ENCODE peak calls at places on chromosomes 13 and 19, in seven cellular contexts. S is HepG2, G is right lobe of liver, M is body of pancreas, Y is suprapubic skin, L is tibial nerve, C is transverse colon. H is an unnamed sample.

GRCh38 chr19:18666784-18667183 is 16.7 kb upstream of the CRTC1 start:
- DNase-seq in S (no peak), G (no peak), M (no peak), Y (no peak), L (no peak), C (no peak), H (no peak)

GRCh38 chr13:33409673-33410072 is 124.1 kb upstream of the STARD13 start:
- DNase-seq in S (no peak), G (no peak), M (no peak), Y (no peak), L (no peak), C (no peak), H (no peak)

GRCh38 chr13:41981961-41982723 is 21.2 kb upstream of the VWA8 start:
- DNase-seq in S (no peak), G (no peak), M (no peak), Y (no peak), L (no peak), C (no peak), H (no peak)

GRCh38 chr13:107301724-107302374 is 733.9 kb upstream of the ARGLU1 start:
- DNase-seq in S (no peak), G (no peak), M (no peak), Y (no peak), L (no peak), C (no peak), H (no peak)

GRCh38 chr19:55257461-55258411 is 1.1 kb downstream of the PPP6R1 start:
- DNase-seq in S (no peak), G (no peak), M (no peak), Y (no peak), L (no peak), C (no peak), H (no peak)

GRCh38 chr19:31448221-31448657 is 99.0 kb upstream of the TSHZ3 start:
- DNase-seq in S (no peak), G (peak; percentile 22), M (peak; percentile 44), Y (peak; percentile 69), L (no peak), C (peak; percentile 29), H (no peak)

GRCh38 chr13:30844548-30845296 is 61.3 kb upstream of the MEDAG start:
- DNase-seq in S (no peak), G (no peak), M (no peak), Y (no peak), L (no peak), C (no peak), H (no peak)

GRCh38 chr19:13152854-13153626 is 2.8 kb downstream of the IER2 start:
- DNase-seq in S (peak; percentile 86), G (peak; percentile 95), M (peak; percentile 98), Y (peak; percentile 97), L (peak; percentile 99), C (peak; percentile 97), H (peak; percentile 98)

GRCh38 chr13:101623469-101624209 is 171.2 kb downstream of the ITGBL1 start:
- DNase-seq in S (peak; percentile 0), G (no peak), M (no peak), Y (no peak), L (no peak), C (no peak), H (no peak)

GRCh38 chr19:29526730-29527499 is 1.1 kb downstream of the VSTM2B start:
- DNase-seq in S (no peak), G (no peak), M (no peak), Y (no peak), L (no peak), C (no peak), H (no peak)

GRCh38 chr19:6767081-6767356 is 216 bp downstream of the SH2D3A start:
- DNase-seq in S (peak; percentile 55), G (no peak), M (no peak), Y (no peak), L (no peak), C (no peak), H (no peak)

GRCh38 chr13:20126460-20127262 is 34.2 kb downstream of the GJA3 start:
- DNase-seq in S (no peak), G (no peak), M (no peak), Y (peak; percentile 42), L (no peak), C (no peak), H (no peak)

GRCh38 chr13:41459754-41460111 is 2.4 kb downstream of the RGCC start:
- DNase-seq in S (no peak), G (no peak), M (no peak), Y (no peak), L (no peak), C (no peak), H (no peak)

GRCh38 chr13:77811981-77812380 is 106.7 kb downstream of the EDNRB start:
- DNase-seq in S (no peak), G (no peak), M (no peak), Y (no peak), L (no peak), C (no peak), H (no peak)

GRCh38 chr13:51125495-51126226 is 14.6 kb upstream of the C13orf42 start:
- DNase-seq in S (peak; percentile 63), G (no peak), M (peak; percentile 69), Y (no peak), L (peak; percentile 17), C (peak; percentile 49), H (no peak)

GRCh38 chr19:46297700-46298476 is 1.0 kb downstream of the HIF3A start:
- DNase-seq in S (no peak), G (no peak), M (peak; percentile 42), Y (peak; percentile 81), L (peak; percentile 59), C (peak; percentile 69), H (peak; percentile 91)

GRCh38 chr19:32012886-32013635 is 332.3 kb upstream of the ZNF507 start:
- DNase-seq in S (no peak), G (no peak), M (no peak), Y (no peak), L (no peak), C (no peak), H (peak; percentile 70)

DNA sequence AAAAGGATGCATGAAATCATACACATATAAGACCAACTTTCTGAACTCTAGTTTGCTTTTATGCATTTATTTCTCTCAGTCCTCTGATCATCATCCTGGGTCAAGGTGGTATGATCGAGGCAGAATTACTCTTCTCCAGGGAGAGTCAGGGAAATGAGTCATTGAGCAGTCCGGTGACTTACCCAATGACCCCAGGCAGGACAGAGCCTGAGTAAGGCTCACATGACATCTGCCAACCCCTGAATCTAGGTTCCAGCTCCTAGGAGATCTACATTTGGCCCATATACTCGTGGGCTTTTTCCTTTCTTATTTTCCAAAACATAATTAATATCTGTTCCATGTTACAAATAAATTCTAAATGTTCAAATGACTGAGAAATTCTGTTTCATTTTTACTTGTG is 502.3 kb downstream of the FOXO1 start:
- DNase-seq in S (no peak), G (no peak), M (no peak), Y (no peak), L (no peak), C (no peak), H (no peak)
- H3K4me3 ChIP-seq in S (no peak overlapping the region), G (no peak overlapping the region), M (no peak overlapping the region), Y (no peak overlapping the region), L (no peak overlapping the region), C (no peak overlapping the region), H (no peak overlapping the region)

GRCh38 chr19:5497297-5497696 is 42.1 kb downstream of the ZNRF4 start:
- DNase-seq in S (no peak), G (no peak), M (no peak), Y (no peak), L (no peak), C (no peak), H (no peak)

GRCh38 chr19:5495792-5496191 is 40.6 kb downstream of the ZNRF4 start:
- DNase-seq in S (no peak), G (no peak), M (no peak), Y (no peak), L (no peak), C (no peak), H (no peak)

GRCh38 chr19:5494780-5495179 is 39.6 kb downstream of the ZNRF4 start:
- DNase-seq in S (no peak), G (no peak), M (no peak), Y (no peak), L (no peak), C (no peak), H (no peak)

GRCh38 chr19:5501907-5502306 is 46.7 kb downstream of the ZNRF4 start:
- DNase-seq in S (no peak), G (no peak), M (no peak), Y (no peak), L (no peak), C (no peak), H (no peak)

DNA sequence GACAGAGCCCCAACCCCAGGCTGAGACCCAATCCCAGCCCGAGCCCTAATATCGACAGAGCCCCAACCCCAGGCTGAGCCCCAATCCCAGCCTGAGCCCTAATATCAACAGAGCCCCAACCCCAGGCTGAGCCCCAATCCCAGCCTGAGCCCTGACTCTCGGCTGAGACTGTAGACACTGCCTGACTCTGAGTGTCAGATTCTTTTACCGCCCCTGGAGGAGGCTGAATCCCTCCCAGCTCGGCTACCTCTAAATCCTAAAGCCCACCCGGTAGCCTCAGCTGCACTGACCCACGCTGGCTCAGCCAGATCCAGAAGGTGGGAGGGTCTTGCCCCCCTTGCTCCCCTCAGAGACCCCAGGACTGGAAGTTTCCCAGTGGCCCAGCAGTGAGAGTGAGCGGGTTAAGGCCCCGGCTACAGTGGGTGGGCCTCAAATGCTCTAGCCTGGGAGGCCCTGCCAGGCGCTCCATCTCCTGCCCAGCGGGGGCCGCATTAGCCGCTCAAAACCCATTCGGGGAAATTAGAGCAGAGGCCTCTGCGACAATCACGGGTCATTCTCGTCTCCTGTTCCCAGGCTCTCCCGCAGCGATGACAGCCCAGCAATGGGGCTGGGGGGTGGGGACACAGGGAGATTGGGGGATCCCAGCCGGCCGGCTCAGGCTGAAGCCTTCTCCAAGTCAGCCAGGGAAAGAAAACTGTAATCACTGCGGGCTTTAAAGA is 43.8 kb downstream of the ZNRF4 start:
- DNase-seq in S (no peak), G (no peak), M (no peak), Y (no peak), L (no peak), C (no peak), H (no peak)
- TF ChIP-seq POLR2A in S (no peak), G (no peak), M (no peak), Y (no peak), L (no peak), C (no peak), H (no peak)

GRCh38 chr19:15401397-15401710 is 17.4 kb downstream of the AKAP8L start:
- DNase-seq in S (no peak), G (no peak), M (no peak), Y (no peak), L (no peak), C (no peak), H (no peak)
- H3K4me3 ChIP-seq in S (no peak overlapping the region), G (no peak overlapping the region), M (no peak overlapping the region), Y (no peak overlapping the region), L (no peak overlapping the region), C (no peak overlapping the region), H (no peak overlapping the region)

GRCh38 chr19:2044709-2045500 is 6.1 kb downstream of the MKNK2 start:
- DNase-seq in S (no peak), G (peak; percentile 35), M (peak; percentile 39), Y (no peak), L (no peak), C (no peak), H (peak; percentile 96)

GRCh38 chr19:2046046-2046907 is 4.8 kb downstream of the MKNK2 start:
- DNase-seq in S (no peak), G (peak; percentile 25), M (peak; percentile 43), Y (no peak), L (no peak), C (no peak), H (peak; percentile 89)

GRCh38 chr19:2043864-2044708 is 7.0 kb downstream of the MKNK2 start:
- DNase-seq in S (no peak), G (no peak), M (peak; percentile 45), Y (peak; percentile 72), L (no peak), C (no peak), H (peak; percentile 84)

GRCh38 chr19:2047076-2047448 is 4.0 kb downstream of the MKNK2 start:
- DNase-seq in S (no peak), G (no peak), M (peak; percentile 22), Y (no peak), L (no peak), C (no peak), H (no peak)

GRCh38 chr19:2045501-2046045 is 5.5 kb downstream of the MKNK2 start:
- DNase-seq in S (no peak), G (no peak), M (peak; percentile 95), Y (no peak), L (no peak), C (no peak), H (no peak)
- TF ChIP-seq POLR2A in S (no peak), G (no peak), M (peak; percentile 16), Y (no peak), L (no peak), C (no peak), H (no peak)

H was measured in vagina.